ENCODE peak calls at places on chromosomes 16 and 17, in five cellular contexts. N, R, O, D and B are unnamed samples.

GRCh38 chr16:48347980-48348379 is 37.2 kb downstream of the SIAH1 start:
- DNase-seq in R (no peak), D (no peak), O (no peak), N (no peak), B (no peak)

GRCh38 chr16:69818811-69819587 is 56.9 kb downstream of the WWP2 start:
- DNase-seq in R (no peak), D (no peak), N (no peak), O (no peak), B (no peak)

GRCh38 chr17:82007495-82008257 is 15.0 kb downstream of the CENPX start:
- DNase-seq in N (no peak), R (no peak), O (no peak), D (no peak), B (no peak)

GRCh38 chr16:48745541-48745940 is 135.6 kb upstream of the N4BP1 start:
- DNase-seq in O (no peak), D (no peak), R (no peak), N (no peak), B (no peak)

GRCh38 chr17:27535178-27535928 is 79.1 kb downstream of the KSR1 start:
- DNase-seq in R (no peak), N (no peak), D (no peak), O (no peak), B (no peak)

GRCh38 chr16:15492091-15492740 is 57.8 kb downstream of the BMERB1 start:
- DNase-seq in O (no peak), R (no peak), D (peak), N (no peak), B (no peak)

GRCh38 chr17:82281502-82282238 is 8.2 kb upstream of the CSNK1D start:
- DNase-seq in N (no peak), O (no peak), R (peak), D (no peak), B (no peak)

GRCh38 chr16:14449790-14450463 is 180.1 kb downstream of the PARN start:
- DNase-seq in R (no peak), N (no peak), O (no peak), D (no peak), B (no peak)

GRCh38 chr16:79573881-79574280 is 26.7 kb downstream of the MAF start:
- DNase-seq in N (no peak), R (no peak), D (no peak), O (no peak), B (no peak)

GRCh38 chr16:30380072-30380471 is 2.3 kb downstream of the SEPTIN1 start:
- DNase-seq in D (no peak), N (no peak), O (no peak), R (no peak), B (no peak)

GRCh38 chr16:28192811-28193529 is 18.8 kb downstream of the XPO6 start:
- DNase-seq in D (peak), R (peak), N (no peak), O (peak), B (peak)

GRCh38 chr16:47777191-47777590 is 316.1 kb downstream of the PHKB start:
- DNase-seq in O (no peak), N (no peak), D (no peak), R (no peak), B (no peak)

GRCh38 chr16:78750611-78751010 is 651.2 kb downstream of the WWOX start:
- DNase-seq in O (no peak), D (no peak), R (no peak), N (no peak), B (no peak)

GRCh38 chr16:46918905-46919792 is 35.0 kb downstream of the GPT2 start:
- DNase-seq in D (no peak), O (no peak), N (no peak), R (peak), B (no peak)

GRCh38 chr16:19698480-19699465 is 19.3 kb downstream of the KNOP1 start:
- DNase-seq in D (no peak), N (peak), O (no peak), R (no peak), B (no peak)

GRCh38 chr16:81758376-81758775 is 20.7 kb upstream of the PLCG2 start:
- DNase-seq in O (no peak), N (no peak), R (no peak), D (no peak), B (no peak)

GRCh38 chr17:65086465-65086864 is 29.9 kb upstream of the GNA13 start:
- DNase-seq in N (no peak), O (no peak), D (no peak), R (no peak), B (no peak)
- TF ChIP-seq CTCF in N (no peak), O (no peak), D (no peak), R (no peak), B (no peak)

GRCh38 chr17:78206298-78206697 is 7.8 kb upstream of the BIRC5 start:
- DNase-seq in D (no peak), R (no peak), O (no peak), N (no peak), B (no peak)
- TF ChIP-seq CTCF in D (no peak), R (no peak), O (no peak), N (no peak), B (no peak)

DNA sequence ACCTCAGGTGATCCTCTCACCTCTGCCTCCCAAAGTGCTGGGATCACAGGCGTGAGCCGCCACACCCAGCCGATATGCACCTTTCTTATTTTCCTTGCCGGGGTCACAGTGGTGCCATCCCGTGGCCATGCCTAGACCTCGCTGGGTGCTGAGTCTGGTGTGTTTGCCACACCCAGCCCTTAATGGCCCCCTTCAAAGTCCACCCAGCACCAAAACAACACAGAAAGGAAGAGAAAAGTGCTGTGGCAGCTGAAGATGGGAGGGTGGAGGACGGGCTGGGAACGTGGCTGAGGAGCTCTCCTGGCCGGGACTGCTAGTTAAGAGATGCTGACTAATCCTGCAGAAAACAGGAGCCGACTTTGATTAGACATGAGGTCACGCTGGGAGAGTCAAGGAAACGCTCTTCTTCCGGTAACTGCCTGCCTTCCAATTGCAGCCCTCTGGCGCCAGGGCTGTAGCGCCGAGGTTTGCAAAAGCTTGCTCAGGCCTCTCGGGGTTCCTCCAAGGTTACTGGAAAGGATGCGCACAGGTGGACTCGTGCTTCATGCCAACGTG is 10.9 kb downstream of the SLC43A2 start:
- DNase-seq in O (no peak), R (peak), N (peak), D (no peak), B (no peak)
- TF ChIP-seq CTCF in O (no peak), R (no peak), N (peak), D (no peak), B (no peak)

DNA sequence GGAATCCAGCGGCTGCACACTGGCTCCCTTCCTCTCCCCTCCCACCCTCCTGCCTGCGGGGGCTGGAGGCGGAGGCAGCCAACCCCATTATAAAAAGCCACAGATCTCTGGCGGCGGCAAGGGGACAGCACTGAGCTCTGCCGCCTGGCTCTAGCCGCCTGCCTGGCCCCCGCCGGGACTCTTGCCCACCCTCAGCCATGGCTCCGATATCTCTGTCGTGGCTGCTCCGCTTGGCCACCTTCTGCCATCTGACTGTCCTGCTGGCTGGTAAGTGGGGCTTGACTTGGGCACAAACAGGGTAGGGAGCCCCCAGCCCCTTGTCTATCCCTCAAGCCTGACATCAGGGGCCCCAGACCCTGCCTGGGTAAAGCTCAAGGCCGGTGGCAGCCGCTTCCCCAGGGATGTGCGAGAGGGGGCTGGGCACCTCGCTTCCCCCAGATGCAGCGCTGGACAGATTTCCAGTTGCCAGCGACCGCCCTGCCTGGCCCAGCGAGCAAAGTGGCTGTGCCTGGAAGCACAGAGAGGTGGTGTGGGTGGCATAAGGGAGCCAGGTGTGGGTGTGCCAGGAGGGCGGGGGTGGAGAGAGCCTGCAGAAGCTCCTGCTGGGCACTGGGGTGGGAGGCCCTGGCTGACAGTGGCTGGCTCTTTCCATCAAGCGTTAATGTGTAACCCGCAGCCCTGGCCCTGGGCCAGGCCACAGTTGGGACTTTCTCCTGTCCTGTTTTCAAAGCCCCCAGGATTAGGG is at the start of gene CX3CL1:
- DNase-seq in N (no peak), R (peak), D (peak), O (no peak), B (no peak)
- TF ChIP-seq CTCF in N (peak), R (no peak), D (no peak), O (no peak), B (no peak)

GRCh38 chr16:11506816-11507305 is 79.9 kb downstream of the LITAF start:
- DNase-seq in O (no peak), N (no peak), D (no peak), R (no peak), B (no peak)
- TF ChIP-seq CTCF in O (no peak), N (no peak), D (no peak), R (no peak), B (no peak)

GRCh38 chr17:9676742-9677387 is 31.5 kb downstream of the USP43 start:
- DNase-seq in D (no peak), O (no peak), N (no peak), R (no peak), B (no peak)

GRCh38 chr17:9677932-9678331 is 32.6 kb downstream of the USP43 start:
- DNase-seq in D (no peak), R (no peak), O (no peak), N (no peak), B (no peak)

GRCh38 chr17:9672691-9673090 is 27.4 kb downstream of the USP43 start:
- DNase-seq in O (no peak), N (no peak), R (no peak), D (no peak), B (no peak)

GRCh38 chr17:9677411-9677810 is 32.1 kb downstream of the USP43 start:
- DNase-seq in D (no peak), O (no peak), R (no peak), N (no peak), B (no peak)

GRCh38 chr17:9676084-9676483 is 30.8 kb downstream of the USP43 start:
- DNase-seq in O (no peak), R (peak), D (no peak), N (no peak), B (no peak)
- TF ChIP-seq CTCF in O (no peak), R (no peak), D (no peak), N (peak), B (no peak)

GRCh38 chr17:6711081-6711674 is 2.0 kb downstream of the SLC13A5 start:
- DNase-seq in D (peak), R (no peak), N (no peak), O (no peak), B (no peak)
- TF ChIP-seq CTCF in D (no peak), R (no peak), N (no peak), O (no peak), B (no peak)

GRCh38 chr16:88507231-88507743 is 54.2 kb downstream of the ZFPM1 start:
- DNase-seq in N (no peak), O (no peak), D (no peak), R (no peak), B (no peak)

GRCh38 chr16:88504489-88505404 is 51.7 kb downstream of the ZFPM1 start:
- DNase-seq in D (no peak), O (no peak), R (peak), N (no peak), B (no peak)

GRCh38 chr16:88503771-88504488 is 50.9 kb downstream of the ZFPM1 start:
- DNase-seq in R (no peak), N (no peak), O (no peak), D (no peak), B (no peak)

GRCh38 chr16:88506723-88507122 is 53.6 kb downstream of the ZFPM1 start:
- DNase-seq in R (no peak), O (no peak), D (no peak), N (no peak), B (no peak)

GRCh38 chr16:88505405-88506082 is 52.5 kb downstream of the ZFPM1 start:
- DNase-seq in D (no peak), R (peak), O (peak), N (no peak), B (peak)
- TF ChIP-seq CTCF in D (no peak), R (peak), O (peak), N (peak), B (peak)